ENCODE peak calls at places on chromosome 18, in nine cellular contexts. One of them, this sample, is unnamed.

GRCh38 chr18:43931439-43931838 is 654.1 kb upstream of the SYT4 start:
- DNase-seq in AG04450: no peak
- DNase-seq in endodermal cell: no peak
- DNase-seq in right lobe of liver: no peak
- DNase-seq in fibroblast of villous mesenchyme: peak
- DNase-seq in activated B cell treated with CpG ODN at 0.5 μM for 24 hours: no peak
- DNase-seq in fibroblast of mammary gland: peak
- DNase-seq in fibroblast of pulmonary artery: no peak
- DNase-seq in PC-9: no peak
- DNase-seq in this sample: no peak

GRCh38 chr18:907880-908512 is 3.3 kb downstream of the ADCYAP1 start:
- DNase-seq in PC-9: no peak
- DNase-seq in AG04450: no peak
- DNase-seq in activated B cell treated with CpG ODN at 0.5 μM for 24 hours: no peak
- DNase-seq in fibroblast of pulmonary artery: no peak
- DNase-seq in right lobe of liver: no peak
- DNase-seq in fibroblast of mammary gland: no peak
- DNase-seq in endodermal cell: peak
- DNase-seq in fibroblast of villous mesenchyme: no peak
- DNase-seq in this sample: no peak

GRCh38 chr18:56770873-56771272 is 119.7 kb downstream of the WDR7 start:
- DNase-seq in AG04450: peak
- DNase-seq in PC-9: no peak
- DNase-seq in activated B cell treated with CpG ODN at 0.5 μM for 24 hours: no peak
- DNase-seq in fibroblast of mammary gland: peak
- DNase-seq in endodermal cell: no peak
- DNase-seq in right lobe of liver: no peak
- DNase-seq in fibroblast of villous mesenchyme: peak
- DNase-seq in fibroblast of pulmonary artery: peak
- DNase-seq in this sample: no peak

GRCh38 chr18:52348209-52348608 is 8.2 kb downstream of the DCC start:
- DNase-seq in fibroblast of pulmonary artery: peak
- DNase-seq in fibroblast of mammary gland: no peak
- DNase-seq in activated B cell treated with CpG ODN at 0.5 μM for 24 hours: no peak
- DNase-seq in PC-9: no peak
- DNase-seq in right lobe of liver: no peak
- DNase-seq in fibroblast of villous mesenchyme: no peak
- DNase-seq in endodermal cell: peak
- DNase-seq in AG04450: no peak
- DNase-seq in this sample: no peak

GRCh38 chr18:3248062-3248669 is 565 bp downstream of the MYL12A start:
- DNase-seq in endodermal cell: no peak
- DNase-seq in activated B cell treated with CpG ODN at 0.5 μM for 24 hours: no peak
- DNase-seq in right lobe of liver: no peak
- DNase-seq in fibroblast of mammary gland: peak
- DNase-seq in fibroblast of villous mesenchyme: peak
- DNase-seq in PC-9: no peak
- DNase-seq in AG04450: no peak
- DNase-seq in fibroblast of pulmonary artery: peak
- DNase-seq in this sample: no peak

GRCh38 chr18:78584167-78585022 is 395.2 kb upstream of the SALL3 start:
- DNase-seq in fibroblast of pulmonary artery: no peak
- DNase-seq in endodermal cell: no peak
- DNase-seq in AG04450: no peak
- DNase-seq in fibroblast of villous mesenchyme: no peak
- DNase-seq in PC-9: no peak
- DNase-seq in fibroblast of mammary gland: no peak
- DNase-seq in activated B cell treated with CpG ODN at 0.5 μM for 24 hours: no peak
- DNase-seq in right lobe of liver: no peak
- DNase-seq in this sample: no peak

GRCh38 chr18:48408111-48408726 is 964 bp downstream of the ZBTB7C start:
- DNase-seq in activated B cell treated with CpG ODN at 0.5 μM for 24 hours: no peak
- DNase-seq in fibroblast of villous mesenchyme: no peak
- DNase-seq in right lobe of liver: peak
- DNase-seq in endodermal cell: peak
- DNase-seq in AG04450: no peak
- DNase-seq in fibroblast of pulmonary artery: no peak
- DNase-seq in fibroblast of mammary gland: no peak
- DNase-seq in PC-9: no peak
- DNase-seq in this sample: no peak

GRCh38 chr18:79513381-79514081 is 117.8 kb downstream of the NFATC1 start:
- DNase-seq in endodermal cell: peak
- DNase-seq in right lobe of liver: no peak
- DNase-seq in fibroblast of pulmonary artery: no peak
- DNase-seq in fibroblast of villous mesenchyme: no peak
- DNase-seq in fibroblast of mammary gland: no peak
- DNase-seq in PC-9: no peak
- DNase-seq in AG04450: no peak
- DNase-seq in activated B cell treated with CpG ODN at 0.5 μM for 24 hours: peak
- DNase-seq in this sample: peak

GRCh38 chr18:54805571-54806334 is 22.5 kb upstream of the RAB27B start:
- DNase-seq in fibroblast of pulmonary artery: peak
- DNase-seq in fibroblast of villous mesenchyme: peak
- DNase-seq in PC-9: peak
- DNase-seq in AG04450: peak
- DNase-seq in endodermal cell: no peak
- DNase-seq in activated B cell treated with CpG ODN at 0.5 μM for 24 hours: no peak
- DNase-seq in fibroblast of mammary gland: peak
- DNase-seq in right lobe of liver: no peak
- DNase-seq in this sample: no peak

GRCh38 chr18:76658627-76659026 is 163.6 kb upstream of the ZNF516 start:
- DNase-seq in fibroblast of mammary gland: no peak
- DNase-seq in AG04450: no peak
- DNase-seq in endodermal cell: peak
- DNase-seq in fibroblast of villous mesenchyme: no peak
- DNase-seq in right lobe of liver: no peak
- DNase-seq in fibroblast of pulmonary artery: no peak
- DNase-seq in activated B cell treated with CpG ODN at 0.5 μM for 24 hours: no peak
- DNase-seq in PC-9: no peak
- DNase-seq in this sample: no peak
- TF ChIP-seq CTCF in fibroblast of mammary gland: peak
- TF ChIP-seq CTCF in AG04450: peak
- TF ChIP-seq CTCF in endodermal cell: peak
- TF ChIP-seq CTCF in fibroblast of villous mesenchyme: peak
- TF ChIP-seq CTCF in right lobe of liver: no peak
- TF ChIP-seq CTCF in fibroblast of pulmonary artery: peak
- TF ChIP-seq CTCF in activated B cell treated with CpG ODN at 0.5 μM for 24 hours: no peak
- TF ChIP-seq CTCF in PC-9: peak
- TF ChIP-seq CTCF in this sample: peak

GRCh38 chr18:58043452-58044369 is at the start of gene NEDD4L:
- DNase-seq in fibroblast of mammary gland: peak
- DNase-seq in fibroblast of pulmonary artery: peak
- DNase-seq in endodermal cell: peak
- DNase-seq in AG04450: peak
- DNase-seq in PC-9: peak
- DNase-seq in right lobe of liver: peak
- DNase-seq in fibroblast of villous mesenchyme: peak
- DNase-seq in activated B cell treated with CpG ODN at 0.5 μM for 24 hours: peak
- DNase-seq in this sample: peak
- TF ChIP-seq CTCF in fibroblast of mammary gland: peak
- TF ChIP-seq CTCF in fibroblast of pulmonary artery: peak
- TF ChIP-seq CTCF in endodermal cell: peak
- TF ChIP-seq CTCF in AG04450: peak
- TF ChIP-seq CTCF in PC-9: peak
- TF ChIP-seq CTCF in right lobe of liver: peak
- TF ChIP-seq CTCF in fibroblast of villous mesenchyme: peak
- TF ChIP-seq CTCF in activated B cell treated with CpG ODN at 0.5 μM for 24 hours: no peak
- TF ChIP-seq CTCF in this sample: peak

GRCh38 chr18:77405096-77405495 is 155.4 kb downstream of the GALR1 start:
- DNase-seq in endodermal cell: no peak
- DNase-seq in PC-9: no peak
- DNase-seq in right lobe of liver: no peak
- DNase-seq in activated B cell treated with CpG ODN at 0.5 μM for 24 hours: no peak
- DNase-seq in AG04450: no peak
- DNase-seq in fibroblast of mammary gland: peak
- DNase-seq in fibroblast of pulmonary artery: no peak
- DNase-seq in fibroblast of villous mesenchyme: no peak
- DNase-seq in this sample: no peak

GRCh38 chr18:77403969-77404535 is 154.4 kb downstream of the GALR1 start:
- DNase-seq in PC-9: no peak
- DNase-seq in endodermal cell: no peak
- DNase-seq in fibroblast of pulmonary artery: no peak
- DNase-seq in fibroblast of villous mesenchyme: no peak
- DNase-seq in fibroblast of mammary gland: no peak
- DNase-seq in activated B cell treated with CpG ODN at 0.5 μM for 24 hours: no peak
- DNase-seq in AG04450: no peak
- DNase-seq in right lobe of liver: no peak
- DNase-seq in this sample: no peak

DNA sequence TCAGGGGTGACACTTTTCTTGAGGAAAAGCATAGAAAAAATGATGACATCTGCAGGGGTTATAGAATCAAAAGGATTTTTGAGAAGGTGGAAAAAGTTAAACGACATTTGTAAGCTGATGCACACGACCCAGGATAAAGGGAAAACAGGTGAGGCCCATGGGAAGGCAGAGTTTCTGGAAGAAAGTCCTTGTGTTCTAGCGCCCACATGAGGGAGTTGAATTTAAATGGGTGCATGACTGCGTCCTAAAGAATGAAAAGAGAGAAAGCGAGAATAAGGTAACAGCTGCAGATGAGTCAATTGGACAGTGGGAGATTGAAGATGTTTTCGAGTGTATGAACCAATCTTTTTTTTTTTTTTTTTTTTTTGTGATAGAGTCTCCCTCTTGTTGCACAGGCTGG is 158.1 kb downstream of the GALR1 start:
- DNase-seq in activated B cell treated with CpG ODN at 0.5 μM for 24 hours: no peak
- DNase-seq in fibroblast of villous mesenchyme: no peak
- DNase-seq in right lobe of liver: no peak
- DNase-seq in PC-9: no peak
- DNase-seq in endodermal cell: no peak
- DNase-seq in fibroblast of pulmonary artery: no peak
- DNase-seq in fibroblast of mammary gland: no peak
- DNase-seq in AG04450: no peak
- DNase-seq in this sample: no peak
- TF ChIP-seq CTCF in activated B cell treated with CpG ODN at 0.5 μM for 24 hours: no peak
- TF ChIP-seq CTCF in fibroblast of villous mesenchyme: no peak
- TF ChIP-seq CTCF in right lobe of liver: no peak
- TF ChIP-seq CTCF in PC-9: no peak
- TF ChIP-seq CTCF in endodermal cell: peak
- TF ChIP-seq CTCF in fibroblast of pulmonary artery: no peak
- TF ChIP-seq CTCF in fibroblast of mammary gland: no peak
- TF ChIP-seq CTCF in AG04450: no peak
- TF ChIP-seq CTCF in this sample: no peak

GRCh38 chr18:68848242-68848641 is 50.4 kb downstream of the CCDC102B start:
- DNase-seq in fibroblast of villous mesenchyme: no peak
- DNase-seq in activated B cell treated with CpG ODN at 0.5 μM for 24 hours: no peak
- DNase-seq in PC-9: no peak
- DNase-seq in AG04450: no peak
- DNase-seq in endodermal cell: no peak
- DNase-seq in fibroblast of mammary gland: no peak
- DNase-seq in fibroblast of pulmonary artery: no peak
- DNase-seq in right lobe of liver: no peak
- DNase-seq in this sample: no peak

GRCh38 chr18:68843467-68844089 is 45.7 kb downstream of the CCDC102B start:
- DNase-seq in fibroblast of villous mesenchyme: no peak
- DNase-seq in AG04450: no peak
- DNase-seq in fibroblast of mammary gland: peak
- DNase-seq in fibroblast of pulmonary artery: peak
- DNase-seq in PC-9: no peak
- DNase-seq in right lobe of liver: no peak
- DNase-seq in endodermal cell: no peak
- DNase-seq in activated B cell treated with CpG ODN at 0.5 μM for 24 hours: no peak
- DNase-seq in this sample: no peak

DNA sequence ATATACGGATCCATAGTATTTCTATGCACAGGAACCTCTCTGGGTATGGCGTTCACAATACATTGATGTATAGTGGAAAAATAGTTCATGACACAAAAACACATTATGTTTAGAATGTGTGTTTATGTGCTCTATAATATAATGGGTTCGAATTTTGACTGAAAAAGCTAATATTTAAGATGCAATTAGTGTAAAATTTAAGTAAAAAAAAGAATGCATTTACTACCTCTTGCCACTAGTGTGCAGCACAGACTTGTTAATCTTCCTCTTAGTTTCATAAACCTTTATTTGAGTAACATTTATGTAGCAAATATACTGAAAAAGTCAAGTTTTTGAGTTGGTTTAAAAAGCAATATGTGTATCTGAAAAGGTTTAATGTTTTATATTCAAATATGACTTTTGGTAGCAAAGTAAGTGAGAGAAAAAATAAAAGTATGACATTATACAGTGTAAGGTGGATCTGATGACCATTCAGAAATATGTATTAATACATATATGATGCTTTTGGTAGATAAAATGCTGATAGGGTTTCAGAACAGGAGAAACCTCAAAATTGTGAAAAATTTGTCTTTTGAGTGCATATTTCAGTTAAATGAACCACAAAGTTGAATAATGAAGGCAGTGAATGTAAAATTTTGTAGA is 49.5 kb downstream of the CCDC102B start:
- DNase-seq in PC-9: peak
- DNase-seq in right lobe of liver: no peak
- DNase-seq in AG04450: peak
- DNase-seq in endodermal cell: no peak
- DNase-seq in fibroblast of villous mesenchyme: peak
- DNase-seq in fibroblast of pulmonary artery: peak
- DNase-seq in activated B cell treated with CpG ODN at 0.5 μM for 24 hours: no peak
- DNase-seq in fibroblast of mammary gland: peak
- DNase-seq in this sample: no peak
- TF ChIP-seq CTCF in PC-9: peak
- TF ChIP-seq CTCF in right lobe of liver: peak
- TF ChIP-seq CTCF in AG04450: peak
- TF ChIP-seq CTCF in endodermal cell: peak
- TF ChIP-seq CTCF in fibroblast of villous mesenchyme: peak
- TF ChIP-seq CTCF in fibroblast of pulmonary artery: peak
- TF ChIP-seq CTCF in activated B cell treated with CpG ODN at 0.5 μM for 24 hours: no peak
- TF ChIP-seq CTCF in fibroblast of mammary gland: peak
- TF ChIP-seq CTCF in this sample: peak

DNA sequence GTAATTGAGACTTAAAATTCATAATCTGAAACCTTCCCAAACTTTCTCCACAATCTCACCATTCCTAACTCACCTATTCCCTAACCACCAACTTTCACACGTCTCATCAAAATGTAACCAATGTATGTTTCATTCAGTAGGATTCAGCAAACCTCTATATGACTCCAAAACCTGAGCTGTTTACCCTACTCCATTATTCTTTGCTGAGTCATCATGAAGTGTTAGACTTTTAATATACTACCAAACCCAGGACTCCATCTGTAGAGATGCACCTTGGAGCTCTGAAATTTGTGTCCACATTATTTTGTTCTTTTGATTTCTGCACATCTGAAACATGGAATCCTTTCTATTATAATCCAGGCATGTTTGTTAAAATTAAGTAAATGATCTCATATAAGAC is 727.0 kb upstream of the PIK3C3 start:
- DNase-seq in AG04450: no peak
- DNase-seq in PC-9: no peak
- DNase-seq in activated B cell treated with CpG ODN at 0.5 μM for 24 hours: no peak
- DNase-seq in endodermal cell: no peak
- DNase-seq in fibroblast of mammary gland: no peak
- DNase-seq in fibroblast of pulmonary artery: no peak
- DNase-seq in right lobe of liver: no peak
- DNase-seq in fibroblast of villous mesenchyme: no peak
- DNase-seq in this sample: no peak
- TF ChIP-seq CTCF in AG04450: no peak
- TF ChIP-seq CTCF in PC-9: no peak
- TF ChIP-seq CTCF in activated B cell treated with CpG ODN at 0.5 μM for 24 hours: no peak
- TF ChIP-seq CTCF in endodermal cell: no peak
- TF ChIP-seq CTCF in fibroblast of mammary gland: no peak
- TF ChIP-seq CTCF in fibroblast of pulmonary artery: no peak
- TF ChIP-seq CTCF in right lobe of liver: no peak
- TF ChIP-seq CTCF in fibroblast of villous mesenchyme: no peak
- TF ChIP-seq CTCF in this sample: no peak